ENCODE peak calls at places on chromosomes 7 and 10, in nine cellular contexts. I is NB4; J is cardiac muscle cell; K is AG04450; H is AG10803; P is CD8-positive, alpha-beta T cell; O is right lobe of liver; Y is brain microvascular endothelial cell; M is bronchial epithelial cell. Q is an unnamed sample.

GRCh38 chr10:95267261-95267660 is 23.5 kb downstream of the PDLIM1 start:
- DNase-seq in I (no peak), J (no peak), K (no peak), H (no peak), P (no peak), O (no peak), Y (no peak), M (no peak), Q (no peak)

GRCh38 chr7:50868426-50869100 is 85.9 kb upstream of the GRB10 start:
- DNase-seq in I (no peak), J (peak), K (no peak), H (no peak), P (no peak), O (no peak), Y (no peak), M (no peak), Q (no peak)

GRCh38 chr7:82593780-82594179 is 150.2 kb upstream of the CACNA2D1 start:
- DNase-seq in I (no peak), J (no peak), K (no peak), H (no peak), P (no peak), O (no peak), Y (no peak), M (peak), Q (no peak)

GRCh38 chr10:120459185-120459584 is 2.2 kb downstream of the PLPP4 start:
- DNase-seq in I (no peak), J (no peak), K (no peak), H (no peak), P (no peak), O (no peak), Y (no peak), M (no peak), Q (no peak)

GRCh38 chr7:26609082-26609481 is 255.3 kb downstream of the SKAP2 start:
- DNase-seq in I (no peak), J (no peak), K (no peak), H (no peak), P (no peak), O (no peak), Y (no peak), M (peak), Q (no peak)

GRCh38 chr10:60282771-60283353 is 106.8 kb downstream of the ANK3 start:
- DNase-seq in I (peak), J (no peak), K (no peak), H (peak), P (no peak), O (no peak), Y (peak), M (peak), Q (no peak)

GRCh38 chr7:131608112-131608498 is 51.7 kb upstream of the PODXL start:
- DNase-seq in I (no peak), J (peak), K (no peak), H (no peak), P (no peak), O (no peak), Y (no peak), M (no peak), Q (no peak)

GRCh38 chr7:83040454-83040853 is 122.2 kb downstream of the PCLO start:
- DNase-seq in I (peak), J (no peak), K (no peak), H (no peak), P (no peak), O (no peak), Y (no peak), M (no peak), Q (no peak)

GRCh38 chr7:138097064-138097741 is 20.9 kb downstream of the AKR1D1 start:
- DNase-seq in I (peak), J (peak), K (no peak), H (peak), P (no peak), O (peak), Y (peak), M (peak), Q (no peak)

GRCh38 chr10:7185367-7185690 is 225.5 kb downstream of the SFMBT2 start:
- DNase-seq in I (peak), J (no peak), K (no peak), H (no peak), P (no peak), O (no peak), Y (no peak), M (no peak), Q (no peak)

GRCh38 chr7:35551682-35552081 is 143.3 kb downstream of the HERPUD2 start:
- DNase-seq in I (no peak), J (no peak), K (no peak), H (no peak), P (no peak), O (no peak), Y (no peak), M (no peak), Q (no peak)

GRCh38 chr7:45203947-45204445 is 46.4 kb downstream of the RAMP3 start:
- DNase-seq in I (peak), J (no peak), K (peak), H (peak), P (no peak), O (no peak), Y (no peak), M (peak), Q (no peak)

GRCh38 chr10:128062837-128063563 is 63.2 kb downstream of the MKI67 start:
- DNase-seq in I (peak), J (no peak), K (no peak), H (no peak), P (peak), O (no peak), Y (no peak), M (no peak), Q (no peak)

GRCh38 chr7:103540986-103541385 is 95.0 kb upstream of the SLC26A5 start:
- DNase-seq in I (no peak), J (no peak), K (no peak), H (no peak), P (peak), O (peak), Y (no peak), M (no peak), Q (no peak)

GRCh38 chr7:30738026-30738915 is 13.7 kb upstream of the INMT start:
- DNase-seq in I (no peak), J (no peak), K (no peak), H (no peak), P (no peak), O (no peak), Y (no peak), M (no peak), Q (no peak)

GRCh38 chr10:3887885-3888476 is 103.0 kb upstream of the KLF6 start:
- DNase-seq in I (no peak), J (no peak), K (peak), H (peak), P (peak), O (peak), Y (peak), M (peak), Q (peak)

GRCh38 chr10:32050145-32050544 is 6.1 kb downstream of the KIF5B start:
- DNase-seq in I (no peak), J (no peak), K (no peak), H (no peak), P (no peak), O (no peak), Y (no peak), M (peak), Q (no peak)

GRCh38 chr10:93995182-93995581 is 1.5 kb downstream of the PLCE1 start:
- DNase-seq in I (no peak), J (no peak), K (no peak), H (no peak), P (no peak), O (no peak), Y (no peak), M (no peak), Q (no peak)
- H3K4me3 ChIP-seq in I (no peak), J (no peak), K (no peak), H (no peak), P (no peak), O (no peak), Y (no peak), M (no peak), Q (no peak)

DNA sequence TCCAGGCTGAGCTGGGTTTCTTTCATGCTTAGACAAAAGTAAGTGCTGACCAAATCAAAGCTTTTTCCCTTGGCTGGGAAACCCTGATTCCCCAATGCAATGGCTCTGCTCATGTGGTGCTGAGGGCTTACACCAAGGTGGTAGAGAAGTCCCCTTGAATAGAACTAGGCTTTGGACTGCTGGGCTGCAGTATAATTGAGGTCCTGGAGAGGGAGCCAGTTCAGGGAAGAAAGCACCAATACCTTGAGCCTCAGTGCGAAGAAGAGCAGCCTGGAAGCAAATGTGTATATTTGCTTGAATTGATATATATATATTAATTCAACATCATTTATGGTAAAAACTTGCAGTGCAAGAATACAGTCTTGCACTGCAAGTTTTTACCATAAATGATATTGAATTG is 391.1 kb downstream of the RPS24 start:
- DNase-seq in I (peak), J (peak), K (no peak), H (no peak), P (no peak), O (no peak), Y (no peak), M (no peak), Q (no peak)
- TF ChIP-seq CTCF in I (peak), J (peak), K (peak), H (peak), P (no peak), O (peak), Y (peak), M (peak), Q (peak)

GRCh38 chr7:22182139-22182538 is 174.8 kb downstream of the RAPGEF5 start:
- DNase-seq in I (no peak), J (no peak), K (no peak), H (no peak), P (no peak), O (no peak), Y (no peak), M (no peak), Q (no peak)

GRCh38 chr7:22183522-22184280 is 173.3 kb downstream of the RAPGEF5 start:
- DNase-seq in I (no peak), J (no peak), K (no peak), H (no peak), P (no peak), O (no peak), Y (no peak), M (no peak), Q (no peak)

GRCh38 chr7:22184549-22185199 is 172.3 kb downstream of the RAPGEF5 start:
- DNase-seq in I (no peak), J (no peak), K (no peak), H (no peak), P (no peak), O (no peak), Y (no peak), M (no peak), Q (no peak)

GRCh38 chr7:22187691-22188348 is 169.1 kb downstream of the RAPGEF5 start:
- DNase-seq in I (no peak), J (no peak), K (no peak), H (no peak), P (no peak), O (no peak), Y (no peak), M (no peak), Q (no peak)

DNA sequence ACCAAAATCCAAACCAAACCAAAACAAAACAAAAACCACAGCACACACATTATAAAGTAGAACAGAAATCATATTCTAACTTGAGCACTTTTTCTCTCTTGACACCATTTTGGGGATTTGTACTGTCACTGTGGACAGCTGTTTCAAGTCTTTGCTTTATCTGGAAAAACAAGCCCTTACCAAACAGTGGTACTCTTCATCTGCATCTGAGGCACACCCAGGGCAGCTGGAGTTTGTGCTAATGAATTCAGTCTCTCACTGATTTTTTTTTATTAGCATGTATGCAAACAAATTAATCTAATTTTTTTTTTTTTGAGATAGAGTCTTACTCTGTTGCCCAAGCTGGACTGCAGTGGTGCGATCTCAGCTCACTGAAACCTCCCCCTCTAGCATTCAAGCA is 171.4 kb downstream of the RAPGEF5 start:
- DNase-seq in I (no peak), J (no peak), K (no peak), H (no peak), P (no peak), O (no peak), Y (no peak), M (no peak), Q (no peak)
- H3K4me3 ChIP-seq in I (no peak), J (no peak), K (no peak), H (no peak), P (no peak), O (no peak), Y (no peak), M (no peak), Q (no peak)

GRCh38 chr10:104780165-104780564 is 139.1 kb downstream of the SORCS3 start:
- DNase-seq in I (no peak), J (no peak), K (no peak), H (no peak), P (no peak), O (no peak), Y (no peak), M (no peak), Q (no peak)

GRCh38 chr10:104779701-104780100 is 138.6 kb downstream of the SORCS3 start:
- DNase-seq in I (no peak), J (no peak), K (no peak), H (no peak), P (no peak), O (no peak), Y (no peak), M (no peak), Q (no peak)

GRCh38 chr10:104780946-104781345 is 139.9 kb downstream of the SORCS3 start:
- DNase-seq in I (no peak), J (no peak), K (no peak), H (no peak), P (no peak), O (no peak), Y (no peak), M (no peak), Q (no peak)

GRCh38 chr10:104777086-104777799 is 136.2 kb downstream of the SORCS3 start:
- DNase-seq in I (no peak), J (peak), K (no peak), H (no peak), P (no peak), O (no peak), Y (no peak), M (no peak), Q (no peak)
- TF ChIP-seq CTCF in I (no peak), J (no peak), K (no peak), H (no peak), P (no peak), O (no peak), Y (no peak), M (no peak), Q (no peak)

GRCh38 chr7:73829505-73829904 is 1.3 kb upstream of the CLDN4 start:
- DNase-seq in I (no peak), J (no peak), K (no peak), H (no peak), P (no peak), O (no peak), Y (no peak), M (no peak), Q (no peak)

GRCh38 chr7:73830618-73830871 is 251 bp upstream of the CLDN4 start:
- DNase-seq in I (no peak), J (no peak), K (no peak), H (no peak), P (no peak), O (no peak), Y (no peak), M (no peak), Q (no peak)

GRCh38 chr7:73829921-73830617 is 727 bp upstream of the CLDN4 start:
- DNase-seq in I (no peak), J (no peak), K (no peak), H (no peak), P (no peak), O (no peak), Y (no peak), M (no peak), Q (no peak)

GRCh38 chr7:73831656-73832579 is 1.1 kb downstream of the CLDN4 start:
- DNase-seq in I (no peak), J (no peak), K (no peak), H (no peak), P (no peak), O (no peak), Y (no peak), M (peak), Q (no peak)

GRCh38 chr7:73830872-73831655 is at the start of gene CLDN4:
- DNase-seq in I (no peak), J (no peak), K (no peak), H (no peak), P (no peak), O (no peak), Y (no peak), M (peak), Q (no peak)
- H3K4me3 ChIP-seq in I (no peak), J (no peak), K (no peak), H (no peak), P (no peak), O (no peak), Y (no peak), M (peak), Q (no peak)

GRCh38 chr10:46541017-46541661 is 15.3 kb downstream of the GPRIN2 start:
- DNase-seq in I (no peak), J (peak), K (no peak), H (peak), P (no peak), O (peak), Y (no peak), M (no peak), Q (no peak)
- TF ChIP-seq CTCF in I (no peak), J (peak), K (peak), H (no peak), P (no peak), O (no peak), Y (peak), M (no peak), Q (peak)

GRCh38 chr10:30832727-30833624 is 198.7 kb downstream of the ZNF438 start:
- DNase-seq in I (no peak), J (no peak), K (no peak), H (no peak), P (no peak), O (no peak), Y (no peak), M (no peak), Q (no peak)

GRCh38 chr10:30833625-30833970 is 198.1 kb downstream of the ZNF438 start:
- DNase-seq in I (peak), J (no peak), K (no peak), H (no peak), P (no peak), O (no peak), Y (no peak), M (no peak), Q (no peak)

GRCh38 chr10:30834143-30834542 is 197.5 kb downstream of the ZNF438 start:
- DNase-seq in I (no peak), J (no peak), K (no peak), H (no peak), P (no peak), O (no peak), Y (no peak), M (no peak), Q (no peak)

GRCh38 chr10:30835146-30835545 is 196.5 kb downstream of the ZNF438 start:
- DNase-seq in I (no peak), J (no peak), K (no peak), H (no peak), P (no peak), O (no peak), Y (no peak), M (no peak), Q (no peak)

GRCh38 chr10:30834636-30835035 is 197.0 kb downstream of the ZNF438 start:
- DNase-seq in I (no peak), J (no peak), K (no peak), H (no peak), P (no peak), O (no peak), Y (no peak), M (no peak), Q (no peak)
- H3K4me3 ChIP-seq in I (no peak), J (no peak), K (no peak), H (no peak), P (no peak), O (no peak), Y (no peak), M (no peak), Q (no peak)

DNA sequence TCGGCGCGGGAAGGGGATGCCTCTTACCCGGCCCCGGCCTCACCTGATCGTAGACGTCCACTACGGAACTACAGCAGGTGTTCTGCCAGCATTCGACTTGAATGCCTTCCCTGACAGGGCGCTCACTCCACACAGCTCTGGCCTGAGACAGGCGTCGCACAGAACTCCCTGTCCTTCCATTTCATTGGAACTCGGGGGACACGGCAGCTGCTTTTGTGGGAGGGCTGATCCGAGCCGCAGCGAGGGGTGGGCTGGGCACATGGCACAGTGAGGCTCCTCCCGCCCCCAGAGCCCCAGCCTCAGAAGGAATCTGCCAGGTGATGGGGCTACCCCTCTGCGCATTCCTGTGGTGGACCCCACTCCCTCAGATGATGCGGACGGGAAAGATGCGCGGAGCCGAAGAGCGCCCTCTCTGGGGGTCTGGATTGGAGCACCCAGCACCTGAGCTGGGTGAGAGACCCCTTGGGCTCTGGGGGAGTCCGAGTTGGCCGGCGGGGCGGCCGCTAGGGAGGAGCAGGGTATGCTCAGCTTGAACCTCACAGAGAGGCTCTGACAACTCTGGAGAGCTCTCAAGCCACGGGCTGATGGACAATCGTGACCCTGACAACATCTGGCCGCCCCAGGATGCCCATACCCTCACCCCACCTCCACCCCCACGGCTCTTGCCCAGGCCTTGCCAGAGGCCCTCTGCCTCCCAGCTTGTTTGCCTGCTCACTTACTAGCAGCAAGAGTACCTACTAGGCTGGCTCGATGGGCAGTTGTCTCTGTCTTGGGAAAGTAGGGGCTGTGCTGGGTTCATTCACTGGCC is 36.6 kb downstream of the RASGEF1A start:
- DNase-seq in I (no peak), J (no peak), K (no peak), H (no peak), P (no peak), O (peak), Y (no peak), M (no peak), Q (no peak)
- TF ChIP-seq CTCF in I (no peak), J (no peak), K (no peak), H (no peak), P (no peak), O (no peak), Y (peak), M (no peak), Q (no peak)

Q was measured in HFF-Myc.